ENCODE peak calls at places on chromosomes 2 and 18, in seven cellular contexts. M is GM12878; J is OCI-LY7; R is tibial artery; H is PC-3; V is CD4-positive, CD25-positive, alpha-beta regulatory T cell; Z is mesendoderm. N is an unnamed sample.

GRCh38 chr18:23580677-23581367 is 5.5 kb downstream of the NPC1 start:
- DNase-seq in M (no peak), J (no peak), H (no peak), V (no peak), Z (no peak), R (no peak), N (no peak)

GRCh38 chr2:54757496-54757895 is 34.0 kb downstream of the EML6 start:
- DNase-seq in Z (peak; percentile 37), R (no peak), V (peak; percentile 1), H (peak; percentile 51), M (no peak), J (peak; percentile 78), N (no peak)

GRCh38 chr2:136212426-136213378 is 94.8 kb upstream of the CXCR4 start:
- DNase-seq in J (peak; percentile 79), Z (peak; percentile 53), H (no peak), V (peak; percentile 77), M (peak; percentile 34), R (no peak), N (peak; percentile 9)

GRCh38 chr18:10579079-10579867 is 53.4 kb downstream of the NAPG start:
- DNase-seq in J (no peak), M (no peak), Z (no peak), H (peak; percentile 80), R (no peak), V (no peak), N (no peak)

GRCh38 chr18:77304263-77304662 is 54.6 kb downstream of the GALR1 start:
- DNase-seq in Z (no peak), V (no peak), R (no peak), H (no peak), M (no peak), J (no peak), N (no peak)

GRCh38 chr2:11914455-11914854 is 168.0 kb downstream of the LPIN1 start:
- DNase-seq in V (no peak), J (no peak), M (no peak), H (no peak), Z (no peak), R (no peak), N (no peak)

GRCh38 chr2:169571571-169571970 is 2.1 kb downstream of the FASTKD1 start:
- DNase-seq in H (no peak), M (no peak), J (no peak), Z (no peak), V (no peak), R (no peak), N (no peak)

GRCh38 chr2:202632682-202633081 is 2.1 kb upstream of the FAM117B start:
- DNase-seq in R (peak; percentile 88), M (no peak), Z (no peak), H (no peak), V (no peak), J (no peak), N (no peak)

GRCh38 chr2:25899404-25899925 is 21.2 kb upstream of the ASXL2 start:
- DNase-seq in R (no peak), J (no peak), M (no peak), H (peak; percentile 28), V (no peak), Z (no peak), N (no peak)

GRCh38 chr2:191041418-191042161 is 27.6 kb upstream of the STAT1 start:
- DNase-seq in Z (peak; percentile 87), V (no peak), R (no peak), J (no peak), M (no peak), H (peak; percentile 65), N (no peak)

GRCh38 chr2:205477016-205477705 is 205.1 kb upstream of the NRP2 start:
- DNase-seq in Z (no peak), R (no peak), V (no peak), H (peak; percentile 26), J (no peak), M (no peak), N (no peak)

GRCh38 chr18:59419386-59419785 is 60.3 kb upstream of the LMAN1 start:
- DNase-seq in M (no peak), V (no peak), J (no peak), Z (no peak), R (no peak), H (no peak), N (no peak)

GRCh38 chr2:48508461-48509124 is 21.4 kb upstream of the STON1 start:
- DNase-seq in J (no peak), M (no peak), R (no peak), V (peak; percentile 42), H (peak; percentile 21), Z (peak; percentile 95), N (no peak)

GRCh38 chr2:170974304-170974993 is 45.4 kb downstream of the GORASP2 start:
- DNase-seq in R (no peak), Z (peak; percentile 92), H (peak; percentile 13), M (no peak), J (no peak), V (no peak), N (no peak)
- H3K4me3 ChIP-seq in R (peak overlapping the region; percentile 84), Z (no peak overlapping the region), H (peak overlapping the region; percentile 89), M (peak overlapping the region; percentile 78), J (no peak overlapping the region), V (no peak overlapping the region), N (peak overlapping the region; percentile 73)

GRCh38 chr18:22344908-22345670 is 72.6 kb downstream of the CTAGE1 start:
- DNase-seq in Z (no peak), R (no peak), H (no peak), J (no peak), M (no peak), V (peak; percentile 7), N (peak; percentile 73)
- H3K27ac ChIP-seq in Z (no peak overlapping the region), R (peak overlapping the region; percentile 85), H (no peak overlapping the region), J (no peak overlapping the region), M (no peak overlapping the region), V (no peak overlapping the region), N (peak overlapping the region; percentile 34)

GRCh38 chr2:237759176-237759575 is 39.4 kb upstream of the RBM44 start:
- DNase-seq in Z (no peak), M (no peak), R (no peak), V (no peak), H (no peak), J (no peak), N (no peak)
- H3K36me3 ChIP-seq in Z (peaks cover 3% of the 10 kb centered on the region), M (peaks cover 14% of the 10 kb centered on the region), R (peaks cover 96% of the 10 kb centered on the region), V (peaks cover 94% of the 10 kb centered on the region), H (peaks cover 53% of the 10 kb centered on the region), J (peaks cover 97% of the 10 kb centered on the region), N (peaks cover 68% of the 10 kb centered on the region)

GRCh38 chr2:102971661-102972060 is 209.8 kb downstream of the TMEM182 start:
- DNase-seq in Z (no peak), R (no peak), J (no peak), H (no peak), V (no peak), M (no peak), N (no peak)

GRCh38 chr2:102967451-102967850 is 205.6 kb downstream of the TMEM182 start:
- DNase-seq in V (no peak), Z (no peak), M (no peak), J (no peak), H (peak; percentile 87), R (no peak), N (no peak)

GRCh38 chr2:102968375-102968774 is 206.5 kb downstream of the TMEM182 start:
- DNase-seq in V (no peak), R (no peak), H (no peak), Z (no peak), M (no peak), J (no peak), N (no peak)
- H3K4me3 ChIP-seq in V (no peak overlapping the region), R (no peak overlapping the region), H (no peak overlapping the region), Z (no peak overlapping the region), M (no peak overlapping the region), J (no peak overlapping the region), N (no peak overlapping the region)

DNA sequence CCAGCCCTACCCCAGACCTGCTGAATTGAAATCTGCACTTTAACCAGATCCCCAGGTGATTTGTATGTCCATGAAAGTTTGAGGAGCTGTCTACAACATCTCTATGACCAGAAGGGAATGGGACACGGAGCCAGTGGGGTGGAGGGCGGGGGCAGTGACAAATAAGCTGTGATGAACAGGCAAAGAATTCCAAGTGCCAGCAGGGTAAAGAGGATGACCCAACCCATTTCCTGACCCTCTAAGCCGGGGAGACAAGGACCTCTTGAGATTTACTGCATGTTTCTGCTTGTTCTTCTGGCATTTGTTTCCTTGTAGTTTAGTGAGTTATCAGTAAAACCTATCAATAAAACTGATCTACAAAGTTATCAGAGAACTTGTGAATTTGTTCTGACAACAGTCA is 8.7 kb downstream of the TET3 start:
- DNase-seq in H (peak; percentile 53), Z (no peak), M (no peak), V (no peak), R (peak; percentile 16), J (no peak), N (no peak)
- H3K27ac ChIP-seq in H (no peak overlapping the region), Z (no peak overlapping the region), M (no peak overlapping the region), V (peak overlapping the region; percentile 51), R (no peak overlapping the region), J (no peak overlapping the region), N (no peak overlapping the region)

N was measured in CD8-positive, alpha-beta memory T cell.